ENCODE peak calls at places on chromosomes 12 and 14, in four cellular contexts. One of them, this sample, is unnamed.

GRCh38 chr14:77140937-77141591 is 527 bp downstream of the ZDHHC22 start:
- DNase-seq in IMR-90: peak
- DNase-seq in H1: no peak
- DNase-seq in neuronal stem cell: peak
- DNase-seq in this sample: peak

GRCh38 chr12:10365716-10366433 is 24.0 kb downstream of the KLRK1 start:
- DNase-seq in IMR-90: peak
- DNase-seq in H1: no peak
- DNase-seq in neuronal stem cell: no peak
- DNase-seq in this sample: peak

GRCh38 chr14:93729993-93730392 is 58.3 kb downstream of the PRIMA1 start:
- DNase-seq in IMR-90: no peak
- DNase-seq in H1: no peak
- DNase-seq in neuronal stem cell: no peak
- DNase-seq in this sample: no peak

GRCh38 chr12:31118831-31119530 is 45.3 kb downstream of the DDX11 start:
- DNase-seq in IMR-90: no peak
- DNase-seq in H1: no peak
- DNase-seq in neuronal stem cell: peak
- DNase-seq in this sample: no peak

GRCh38 chr12:1807107-1807478 is 13.3 kb upstream of the LRTM2 start:
- DNase-seq in IMR-90: no peak
- DNase-seq in H1: no peak
- DNase-seq in neuronal stem cell: no peak
- DNase-seq in this sample: no peak

GRCh38 chr12:127941332-127941731 is 325.6 kb upstream of the TMEM132C start:
- DNase-seq in IMR-90: no peak
- DNase-seq in H1: no peak
- DNase-seq in neuronal stem cell: no peak
- DNase-seq in this sample: no peak

GRCh38 chr12:117037296-117038022 is 61.8 kb downstream of the TESC start:
- DNase-seq in IMR-90: peak
- DNase-seq in H1: no peak
- DNase-seq in neuronal stem cell: no peak
- DNase-seq in this sample: no peak

GRCh38 chr12:32025906-32026305 is 66.7 kb downstream of the RESF1 start:
- DNase-seq in IMR-90: no peak
- DNase-seq in H1: no peak
- DNase-seq in neuronal stem cell: no peak
- DNase-seq in this sample: no peak

GRCh38 chr14:104108570-104109060 is 23.1 kb downstream of the ASPG start:
- DNase-seq in IMR-90: no peak
- DNase-seq in H1: no peak
- DNase-seq in neuronal stem cell: no peak
- DNase-seq in this sample: no peak

GRCh38 chr12:89247541-89247942 is 104.8 kb downstream of the DUSP6 start:
- DNase-seq in IMR-90: peak
- DNase-seq in H1: no peak
- DNase-seq in neuronal stem cell: no peak
- DNase-seq in this sample: no peak

GRCh38 chr14:33642080-33642479 is 308.8 kb downstream of the EGLN3 start:
- DNase-seq in IMR-90: no peak
- DNase-seq in H1: no peak
- DNase-seq in neuronal stem cell: peak
- DNase-seq in this sample: no peak

GRCh38 chr12:120249266-120249874 is 16.2 kb downstream of the PXN start:
- DNase-seq in IMR-90: no peak
- DNase-seq in H1: no peak
- DNase-seq in neuronal stem cell: no peak
- DNase-seq in this sample: peak

GRCh38 chr14:60151715-60152114 is 13.5 kb downstream of the DHRS7 start:
- DNase-seq in IMR-90: peak
- DNase-seq in H1: no peak
- DNase-seq in neuronal stem cell: no peak
- DNase-seq in this sample: peak

GRCh38 chr12:617304-617915 is 45.8 kb downstream of the NINJ2 start:
- DNase-seq in IMR-90: peak
- DNase-seq in H1: no peak
- DNase-seq in neuronal stem cell: no peak
- DNase-seq in this sample: no peak

GRCh38 chr14:86915416-86915815 is 1077.6 kb downstream of the GALC start:
- DNase-seq in IMR-90: peak
- DNase-seq in H1: no peak
- DNase-seq in neuronal stem cell: no peak
- DNase-seq in this sample: no peak

GRCh38 chr14:96512602-96513397 is 10.6 kb downstream of the PAPOLA start:
- DNase-seq in IMR-90: no peak
- DNase-seq in H1: no peak
- DNase-seq in neuronal stem cell: no peak
- DNase-seq in this sample: peak

GRCh38 chr12:66695130-66695529 is 16.3 kb upstream of the GRIP1 start:
- DNase-seq in IMR-90: no peak
- DNase-seq in H1: no peak
- DNase-seq in neuronal stem cell: no peak
- DNase-seq in this sample: peak

GRCh38 chr12:132560831-132561783 is 49.3 kb downstream of the LRCOL1 start:
- DNase-seq in IMR-90: peak
- DNase-seq in H1: peak
- DNase-seq in neuronal stem cell: peak
- DNase-seq in this sample: peak

GRCh38 chr12:62436164-62436503 is 30.5 kb upstream of the MON2 start:
- DNase-seq in IMR-90: no peak
- DNase-seq in H1: no peak
- DNase-seq in neuronal stem cell: no peak
- DNase-seq in this sample: no peak

GRCh38 chr14:77028384-77029246 is at the start of gene IRF2BPL:
- DNase-seq in IMR-90: peak
- DNase-seq in H1: no peak
- DNase-seq in neuronal stem cell: peak
- DNase-seq in this sample: peak

GRCh38 chr12:121120323-121120722 is 12.4 kb upstream of the P2RX7 start:
- DNase-seq in IMR-90: no peak
- DNase-seq in H1: no peak
- DNase-seq in neuronal stem cell: no peak
- DNase-seq in this sample: peak

GRCh38 chr12:43903686-43904085 is 67.8 kb downstream of the TMEM117 start:
- DNase-seq in IMR-90: no peak
- DNase-seq in H1: no peak
- DNase-seq in neuronal stem cell: no peak
- DNase-seq in this sample: no peak

GRCh38 chr14:64324461-64325255 is 30.5 kb upstream of the ESR2 start:
- DNase-seq in IMR-90: peak
- DNase-seq in H1: no peak
- DNase-seq in neuronal stem cell: no peak
- DNase-seq in this sample: no peak

GRCh38 chr14:98808494-98809407 is 463.2 kb downstream of the BCL11B start:
- DNase-seq in IMR-90: no peak
- DNase-seq in H1: no peak
- DNase-seq in neuronal stem cell: no peak
- DNase-seq in this sample: peak

GRCh38 chr14:72476657-72477499 is 417.0 kb downstream of the DPF3 start:
- DNase-seq in IMR-90: peak
- DNase-seq in H1: peak
- DNase-seq in neuronal stem cell: no peak
- DNase-seq in this sample: no peak

GRCh38 chr14:83556746-83557460 is 1973.0 kb upstream of the FLRT2 start:
- DNase-seq in IMR-90: peak
- DNase-seq in H1: no peak
- DNase-seq in neuronal stem cell: no peak
- DNase-seq in this sample: no peak

GRCh38 chr12:123104809-123105208 is 46.1 kb downstream of the PITPNM2 start:
- DNase-seq in IMR-90: no peak
- DNase-seq in H1: no peak
- DNase-seq in neuronal stem cell: no peak
- DNase-seq in this sample: peak

GRCh38 chr14:85987292-85987691 is 457.3 kb downstream of the FLRT2 start:
- DNase-seq in IMR-90: no peak
- DNase-seq in H1: no peak
- DNase-seq in neuronal stem cell: no peak
- DNase-seq in this sample: no peak

GRCh38 chr14:23694085-23694975 is 58.2 kb downstream of the DHRS2 start:
- DNase-seq in IMR-90: peak
- DNase-seq in H1: no peak
- DNase-seq in neuronal stem cell: no peak
- DNase-seq in this sample: peak

GRCh38 chr14:91214306-91214705 is 30.2 kb downstream of the GPR68 start:
- DNase-seq in IMR-90: no peak
- DNase-seq in H1: no peak
- DNase-seq in neuronal stem cell: no peak
- DNase-seq in this sample: no peak

GRCh38 chr14:63890553-63890952 is 37.7 kb downstream of the SYNE2 start:
- DNase-seq in IMR-90: no peak
- DNase-seq in H1: no peak
- DNase-seq in neuronal stem cell: no peak
- DNase-seq in this sample: no peak

DNA sequence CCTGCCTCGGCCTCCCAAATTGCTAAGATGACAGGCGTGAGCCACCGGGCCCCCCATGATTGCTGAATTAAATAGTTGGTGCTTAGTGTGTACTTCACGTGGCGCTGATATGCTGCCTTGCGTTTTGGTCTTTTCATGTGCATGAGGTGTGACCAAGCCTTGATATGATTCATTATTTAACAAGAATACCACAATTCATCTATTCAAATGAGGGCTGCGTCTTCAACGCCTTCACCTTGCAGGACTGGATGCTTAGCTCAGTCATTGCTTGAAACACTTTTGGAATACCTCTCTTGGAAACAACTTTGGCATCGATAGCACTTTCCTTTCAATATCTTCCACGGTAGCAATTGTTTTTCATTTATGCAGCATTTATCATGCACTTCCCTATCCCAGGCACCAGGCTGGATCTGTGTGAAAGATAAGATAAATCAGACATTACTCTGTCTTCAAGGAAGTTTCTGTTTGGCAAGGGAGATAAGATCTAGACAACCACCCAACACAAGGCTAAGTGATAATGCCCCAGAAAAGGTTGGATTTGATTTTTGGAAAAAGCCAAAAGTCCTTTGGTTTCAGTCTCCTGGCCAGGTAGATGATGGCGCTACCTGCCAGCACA is 1.3 kb upstream of the TEAD4 start:
- DNase-seq in IMR-90: no peak
- DNase-seq in H1: no peak
- DNase-seq in neuronal stem cell: no peak
- DNase-seq in this sample: peak
- H3K18ac ChIP-seq in IMR-90: peak
- H3K18ac ChIP-seq in H1: peak
- H3K18ac ChIP-seq in neuronal stem cell: peak
- H3K18ac ChIP-seq in this sample: peak

GRCh38 chr12:51592034-51592705 is 1.1 kb downstream of the SCN8A start:
- DNase-seq in IMR-90: peak
- DNase-seq in H1: no peak
- DNase-seq in neuronal stem cell: peak
- DNase-seq in this sample: no peak

GRCh38 chr12:51589557-51590176 is 1.4 kb upstream of the SCN8A start:
- DNase-seq in IMR-90: no peak
- DNase-seq in H1: no peak
- DNase-seq in neuronal stem cell: no peak
- DNase-seq in this sample: no peak

GRCh38 chr12:51590347-51591019 is 550 bp upstream of the SCN8A start:
- DNase-seq in IMR-90: peak
- DNase-seq in H1: peak
- DNase-seq in neuronal stem cell: peak
- DNase-seq in this sample: peak

GRCh38 chr12:51589060-51589459 is 2.0 kb upstream of the SCN8A start:
- DNase-seq in IMR-90: no peak
- DNase-seq in H1: no peak
- DNase-seq in neuronal stem cell: no peak
- DNase-seq in this sample: no peak

GRCh38 chr12:51591020-51591901 is at the start of gene SCN8A:
- DNase-seq in IMR-90: peak
- DNase-seq in H1: no peak
- DNase-seq in neuronal stem cell: peak
- DNase-seq in this sample: peak
- H3K18ac ChIP-seq in IMR-90: peak
- H3K18ac ChIP-seq in H1: peak
- H3K18ac ChIP-seq in neuronal stem cell: peak
- H3K18ac ChIP-seq in this sample: peak

DNA sequence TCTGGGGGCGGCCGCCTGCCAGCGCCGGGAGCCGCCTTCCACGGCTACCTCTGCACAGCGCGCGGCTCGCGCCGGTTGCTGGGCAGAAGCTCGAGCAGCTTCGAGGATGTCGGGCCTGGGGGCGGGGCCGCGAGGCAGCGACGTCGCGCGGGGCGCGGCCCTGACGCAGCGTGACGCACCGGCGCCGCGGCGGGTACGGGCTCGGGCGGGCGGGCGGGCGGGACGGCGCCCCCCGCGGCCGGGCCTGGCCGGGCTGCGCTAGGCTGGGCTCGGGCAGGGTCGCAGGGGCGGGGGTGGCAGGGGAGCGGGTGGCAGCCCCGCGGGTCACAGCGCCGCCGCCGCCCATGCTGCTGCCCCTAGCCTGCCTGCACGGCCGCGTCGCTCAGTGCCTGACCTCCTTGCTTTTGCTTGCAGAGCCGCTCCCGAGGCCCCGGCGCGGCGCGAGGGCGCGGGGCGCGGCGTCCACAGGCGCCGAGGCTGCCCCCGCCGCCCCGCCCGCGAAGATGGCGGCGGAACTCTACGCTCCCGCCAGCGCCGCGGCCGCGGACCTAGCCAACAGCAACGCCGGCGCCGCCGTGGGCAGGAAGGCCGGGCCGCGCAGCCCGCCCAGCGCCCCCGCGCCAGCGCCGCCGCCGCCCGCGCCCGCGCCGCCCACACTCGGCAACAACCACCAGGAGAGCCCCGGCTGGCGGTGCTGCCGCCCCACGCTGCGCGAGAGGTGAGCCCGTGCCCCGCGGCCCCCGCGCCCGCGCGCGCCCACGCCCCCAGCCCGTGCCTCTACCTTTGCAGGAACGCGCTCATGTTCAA is at the start of gene BTBD6:
- DNase-seq in IMR-90: peak
- DNase-seq in H1: peak
- DNase-seq in neuronal stem cell: peak
- DNase-seq in this sample: no peak
- H3K18ac ChIP-seq in IMR-90: no peak
- H3K18ac ChIP-seq in H1: peak
- H3K18ac ChIP-seq in neuronal stem cell: peak
- H3K18ac ChIP-seq in this sample: peak

GRCh38 chr14:75150150-75150549 is 23.3 kb upstream of the NEK9 start:
- DNase-seq in IMR-90: no peak
- DNase-seq in H1: no peak
- DNase-seq in neuronal stem cell: no peak
- DNase-seq in this sample: no peak

GRCh38 chr14:75144944-75145343 is 18.1 kb upstream of the NEK9 start:
- DNase-seq in IMR-90: no peak
- DNase-seq in H1: no peak
- DNase-seq in neuronal stem cell: no peak
- DNase-seq in this sample: no peak

GRCh38 chr14:75142494-75142893 is 15.6 kb upstream of the NEK9 start:
- DNase-seq in IMR-90: no peak
- DNase-seq in H1: no peak
- DNase-seq in neuronal stem cell: no peak
- DNase-seq in this sample: no peak

GRCh38 chr14:75143761-75144527 is 17.1 kb upstream of the NEK9 start:
- DNase-seq in IMR-90: no peak
- DNase-seq in H1: no peak
- DNase-seq in neuronal stem cell: no peak
- DNase-seq in this sample: no peak

GRCh38 chr14:75147423-75148071 is 20.7 kb upstream of the NEK9 start:
- DNase-seq in IMR-90: peak
- DNase-seq in H1: no peak
- DNase-seq in neuronal stem cell: peak
- DNase-seq in this sample: peak
- H3K18ac ChIP-seq in IMR-90: no peak
- H3K18ac ChIP-seq in H1: no peak
- H3K18ac ChIP-seq in neuronal stem cell: no peak
- H3K18ac ChIP-seq in this sample: no peak

This sample was measured in trophoblast cell.